ENCODE peak calls at places on chromosomes 2 and 18, in nine cellular contexts. Q, Z, H, W, A, V, O, S and L are unnamed samples.

GRCh38 chr2:98623657-98624056 is 15.3 kb downstream of the UNC50 start:
- DNase-seq in Q (no peak), Z (no peak), H (no peak), W (no peak), A (no peak), V (no peak), O (no peak), S (no peak), L (no peak)

GRCh38 chr2:186575302-186575701 is 14.6 kb upstream of the ITGAV start:
- DNase-seq in Q (no peak), Z (no peak), H (no peak), W (peak; percentile 27), A (no peak), V (no peak), O (peak; percentile 76), S (peak; percentile 99), L (no peak)

GRCh38 chr2:203960791-203961190 is 24.2 kb downstream of the ICOS start:
- DNase-seq in Q (no peak), Z (no peak), H (no peak), W (no peak), A (no peak), V (no peak), O (no peak), S (no peak), L (no peak)

GRCh38 chr2:197144183-197144582 is 166.4 kb downstream of the ANKRD44 start:
- DNase-seq in Q (no peak), Z (no peak), H (no peak), W (no peak), A (no peak), V (no peak), O (no peak), S (no peak), L (no peak)

GRCh38 chr2:36889782-36890181 is 76.6 kb downstream of the STRN start:
- DNase-seq in Q (no peak), Z (no peak), H (no peak), W (peak; percentile 25), A (no peak), V (no peak), O (peak; percentile 89), S (peak; percentile 95), L (no peak)

GRCh38 chr2:190794466-190795184 is 86.0 kb upstream of the GLS start:
- DNase-seq in Q (no peak), Z (no peak), H (no peak), W (no peak), A (no peak), V (no peak), O (no peak), S (no peak), L (no peak)

GRCh38 chr18:4144201-4144600 is 310.9 kb downstream of the DLGAP1 start:
- DNase-seq in Q (no peak), Z (peak; percentile 76), H (no peak), W (no peak), A (no peak), V (no peak), O (no peak), S (no peak), L (no peak)

GRCh38 chr18:79540914-79541301 is 138.7 kb upstream of the CTDP1 start:
- DNase-seq in Q (no peak), Z (peak; percentile 24), H (no peak), W (no peak), A (no peak), V (no peak), O (no peak), S (no peak), L (no peak)

DNA sequence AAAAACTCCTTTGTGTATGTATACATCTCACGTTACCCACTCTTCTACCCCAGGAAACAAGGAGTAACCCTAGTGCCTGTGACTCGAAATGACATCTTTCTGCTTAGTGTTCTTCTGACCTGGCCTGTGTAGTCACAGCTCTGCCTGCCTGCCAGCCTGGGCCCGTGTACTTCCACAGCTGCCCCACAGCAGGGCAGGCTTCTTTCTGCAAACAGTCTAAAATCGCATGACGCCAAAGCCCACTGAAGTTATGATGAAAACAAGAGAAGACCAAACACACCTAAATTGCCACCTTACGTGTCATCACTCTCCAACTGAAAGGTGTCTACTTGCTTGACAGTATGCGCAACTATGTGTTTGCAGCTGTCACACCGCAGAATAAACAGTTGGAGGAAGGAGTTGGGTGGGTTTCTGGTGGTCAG is 1.5 kb downstream of the GAREM1 start:
- DNase-seq in Q (no peak), Z (peak; percentile 65), H (no peak), W (peak; percentile 48), A (no peak), V (no peak), O (peak; percentile 12), S (peak; percentile 25), L (no peak)
- TF ChIP-seq CTCF in Q (peak; percentile 39), Z (peak; percentile 48), H (no peak), W (no peak), A (no peak), V (peak; percentile 48), O (no peak), S (peak; percentile 31), L (no peak)

GRCh38 chr2:45582522-45582921 is 28.5 kb downstream of the SRBD1 start:
- DNase-seq in Q (no peak), Z (no peak), H (no peak), W (no peak), A (no peak), V (no peak), O (no peak), S (no peak), L (no peak)

GRCh38 chr2:45577426-45577825 is 33.6 kb downstream of the SRBD1 start:
- DNase-seq in Q (no peak), Z (no peak), H (no peak), W (no peak), A (no peak), V (no peak), O (no peak), S (no peak), L (no peak)

GRCh38 chr2:45575881-45576280 is 35.2 kb downstream of the SRBD1 start:
- DNase-seq in Q (no peak), Z (no peak), H (no peak), W (no peak), A (no peak), V (no peak), O (no peak), S (no peak), L (no peak)

GRCh38 chr2:45572979-45573378 is 38.1 kb downstream of the SRBD1 start:
- DNase-seq in Q (no peak), Z (no peak), H (no peak), W (no peak), A (no peak), V (no peak), O (no peak), S (no peak), L (no peak)

GRCh38 chr2:45578056-45578843 is 32.8 kb downstream of the SRBD1 start:
- DNase-seq in Q (no peak), Z (peak; percentile 59), H (peak; percentile 11), W (peak; percentile 48), A (peak; percentile 4), V (no peak), O (peak; percentile 15), S (peak; percentile 46), L (no peak)
- TF ChIP-seq CTCF in Q (peak; percentile 32), Z (peak; percentile 71), H (peak; percentile 41), W (no peak), A (peak; percentile 39), V (peak; percentile 15), O (peak; percentile 36), S (peak; percentile 49), L (no peak)

GRCh38 chr2:130843321-130843985 is 6.7 kb downstream of the ARHGEF4 start:
- DNase-seq in Q (no peak), Z (no peak), H (no peak), W (no peak), A (no peak), V (no peak), O (no peak), S (no peak), L (no peak)

GRCh38 chr2:130841741-130842365 is 5.1 kb downstream of the ARHGEF4 start:
- DNase-seq in Q (no peak), Z (no peak), H (no peak), W (no peak), A (no peak), V (no peak), O (no peak), S (no peak), L (no peak)

GRCh38 chr2:130844161-130844560 is 7.4 kb downstream of the ARHGEF4 start:
- DNase-seq in Q (no peak), Z (no peak), H (no peak), W (no peak), A (no peak), V (no peak), O (no peak), S (no peak), L (no peak)

GRCh38 chr2:130840506-130840905 is 3.8 kb downstream of the ARHGEF4 start:
- DNase-seq in Q (no peak), Z (no peak), H (no peak), W (no peak), A (no peak), V (no peak), O (no peak), S (no peak), L (no peak)

GRCh38 chr2:130842770-130843169 is 6.1 kb downstream of the ARHGEF4 start:
- DNase-seq in Q (no peak), Z (peak; percentile 75), H (no peak), W (no peak), A (no peak), V (no peak), O (no peak), S (no peak), L (no peak)
- TF ChIP-seq CTCF in Q (no peak), Z (peak; percentile 61), H (no peak), W (no peak), A (no peak), V (no peak), O (no peak), S (no peak), L (no peak)

GRCh38 chr2:199955007-199955338 is 318 bp downstream of the TYW5 start:
- DNase-seq in Q (no peak), Z (no peak), H (peak; percentile 78), W (no peak), A (no peak), V (no peak), O (no peak), S (no peak), L (no peak)

GRCh38 chr2:199956062-199956380 is 639 bp downstream of the MAIP1 start:
- DNase-seq in Q (no peak), Z (no peak), H (no peak), W (no peak), A (no peak), V (no peak), O (no peak), S (no peak), L (no peak)

GRCh38 chr2:199958014-199958413 is 2.6 kb downstream of the MAIP1 start:
- DNase-seq in Q (no peak), Z (no peak), H (no peak), W (no peak), A (no peak), V (no peak), O (no peak), S (no peak), L (no peak)

GRCh38 chr2:199951023-199951422 is 4.3 kb downstream of the TYW5 start:
- DNase-seq in Q (no peak), Z (no peak), H (no peak), W (no peak), A (no peak), V (no peak), O (no peak), S (no peak), L (no peak)

DNA sequence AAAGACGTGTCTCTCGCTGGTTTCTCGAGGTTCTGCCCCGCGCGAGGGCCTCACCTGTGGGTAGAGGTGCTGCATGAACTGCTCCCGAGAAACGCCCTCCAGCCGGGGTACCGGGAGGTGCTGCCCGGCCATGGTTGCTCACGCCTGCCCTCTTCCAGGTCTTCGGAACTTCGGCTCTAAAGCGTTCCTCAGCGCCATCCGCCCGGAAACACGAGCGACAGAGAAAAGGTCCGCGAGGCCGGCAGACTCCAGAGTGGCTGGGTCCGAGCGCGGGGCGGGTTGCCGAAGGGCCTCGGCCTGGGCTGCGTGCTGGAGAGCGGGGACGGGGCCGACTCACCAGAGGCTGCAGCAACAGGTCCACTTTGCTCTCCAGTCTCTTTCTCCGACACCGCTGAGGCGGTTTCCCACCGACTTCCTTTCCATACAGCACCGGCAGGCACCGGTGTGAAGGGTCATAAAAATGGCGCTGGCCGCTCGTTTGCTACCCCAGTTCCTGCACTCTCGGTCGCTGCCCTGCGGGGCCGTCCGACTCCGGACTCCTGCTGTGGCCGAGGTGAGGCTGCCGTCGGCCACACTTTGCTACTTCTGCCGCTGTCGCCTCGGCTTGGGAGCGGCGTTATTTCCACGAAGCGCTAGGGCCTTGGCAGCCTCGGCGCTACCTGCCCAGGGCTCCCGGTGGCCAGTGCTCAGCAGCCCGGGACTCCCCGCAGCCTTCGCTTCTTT is at the start of the genes MAIP1 and TYW5:
- DNase-seq in Q (peak; percentile 70), Z (peak; percentile 93), H (peak; percentile 83), W (peak; percentile 86), A (peak; percentile 75), V (peak; percentile 57), O (peak; percentile 92), S (peak; percentile 88), L (peak; percentile 44)
- TF ChIP-seq CTCF in Q (peak; percentile 24), Z (peak; percentile 42), H (peak; percentile 18), W (no peak), A (no peak), V (peak; percentile 63), O (no peak), S (peak; percentile 9), L (no peak)